ENCODE peak calls at places on chromosome 1, in four cellular contexts. T is tibial artery, W is choroid plexus epithelial cell, H is kidney. S is an unnamed sample.

GRCh38 chr1:25017436-25018109 is 87.5 kb upstream of the RUNX3 start:
- DNase-seq in T (no peak), W (peak), H (no peak), S (peak)

GRCh38 chr1:161890574-161890973 is 124.5 kb downstream of the ATF6 start:
- DNase-seq in T (no peak), W (no peak), H (peak), S (no peak)

GRCh38 chr1:191629836-191630235 is 528.4 kb upstream of the RGS18 start:
- DNase-seq in T (no peak), W (no peak), H (no peak), S (no peak)

GRCh38 chr1:150409504-150410362 is 45.8 kb downstream of the RPRD2 start:
- DNase-seq in T (no peak), W (no peak), H (no peak), S (no peak)

GRCh38 chr1:57770236-57770635 is 346.4 kb upstream of the DAB1 start:
- DNase-seq in T (no peak), W (no peak), H (no peak), S (no peak)

GRCh38 chr1:168774241-168774640 is 45.2 kb upstream of the DPT start:
- DNase-seq in T (no peak), W (peak), H (no peak), S (no peak)

GRCh38 chr1:6222644-6223043 is 13.1 kb downstream of the ICMT start:
- DNase-seq in T (no peak), W (no peak), H (no peak), S (no peak)

GRCh38 chr1:244918422-244919319 is 54.3 kb upstream of the HNRNPU start:
- DNase-seq in T (no peak), W (peak), H (peak), S (no peak)

GRCh38 chr1:15341634-15342375 is 67.9 kb upstream of the EFHD2 start:
- DNase-seq in T (no peak), W (peak), H (no peak), S (peak)

GRCh38 chr1:223748405-223748772 is 36.0 kb downstream of the CAPN2 start:
- DNase-seq in T (no peak), W (peak), H (no peak), S (peak)

GRCh38 chr1:81237531-81238528 is 562.9 kb upstream of the ADGRL2 start:
- DNase-seq in T (no peak), W (peak), H (no peak), S (no peak)

GRCh38 chr1:54253480-54253879 is 53.5 kb downstream of the MRPL37 start:
- DNase-seq in T (peak), W (peak), H (peak), S (peak)

GRCh38 chr1:55931272-55931940 is 648.0 kb downstream of the PLPP3 start:
- DNase-seq in T (no peak), W (peak), H (no peak), S (peak)

GRCh38 chr1:113153116-113153803 is 80.3 kb downstream of the LRIG2 start:
- DNase-seq in T (no peak), W (no peak), H (no peak), S (no peak)

DNA sequence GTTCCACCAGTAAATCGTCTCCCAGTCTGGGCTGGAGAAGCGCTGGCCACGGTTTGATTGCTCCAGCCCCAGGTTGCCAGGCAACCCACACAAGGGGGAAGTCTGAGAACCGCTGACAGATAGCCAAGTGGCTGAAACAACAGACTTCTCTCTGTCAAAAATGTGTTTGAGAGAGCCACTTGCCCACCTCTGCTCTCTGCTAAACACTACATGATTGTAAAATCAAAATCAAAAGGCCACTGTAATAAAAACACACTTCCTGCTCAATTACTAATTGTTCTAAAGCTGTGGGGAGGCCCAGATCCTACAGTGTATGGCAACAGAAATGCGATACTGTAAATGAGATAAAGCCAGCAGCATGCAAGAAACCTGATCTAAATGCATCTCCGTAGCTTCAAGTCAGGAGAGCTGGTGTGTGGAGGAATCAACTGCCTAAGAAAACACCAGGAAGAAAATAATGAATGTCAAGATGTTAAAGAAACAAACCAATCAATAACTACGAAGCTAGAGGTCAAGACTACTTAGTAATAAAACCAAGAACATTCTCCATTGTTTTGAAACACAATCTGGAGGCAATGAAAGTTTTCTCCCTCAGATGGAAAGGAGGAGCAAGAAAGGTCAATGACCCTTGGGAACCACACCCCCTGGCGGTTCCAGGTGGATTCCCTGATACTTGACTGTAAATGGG is 121.2 kb downstream of the SLC45A1 start:
- DNase-seq in T (peak), W (peak), H (peak), S (peak)
- TF ChIP-seq CTCF in T (no peak), W (peak), H (no peak), S (peak)

DNA sequence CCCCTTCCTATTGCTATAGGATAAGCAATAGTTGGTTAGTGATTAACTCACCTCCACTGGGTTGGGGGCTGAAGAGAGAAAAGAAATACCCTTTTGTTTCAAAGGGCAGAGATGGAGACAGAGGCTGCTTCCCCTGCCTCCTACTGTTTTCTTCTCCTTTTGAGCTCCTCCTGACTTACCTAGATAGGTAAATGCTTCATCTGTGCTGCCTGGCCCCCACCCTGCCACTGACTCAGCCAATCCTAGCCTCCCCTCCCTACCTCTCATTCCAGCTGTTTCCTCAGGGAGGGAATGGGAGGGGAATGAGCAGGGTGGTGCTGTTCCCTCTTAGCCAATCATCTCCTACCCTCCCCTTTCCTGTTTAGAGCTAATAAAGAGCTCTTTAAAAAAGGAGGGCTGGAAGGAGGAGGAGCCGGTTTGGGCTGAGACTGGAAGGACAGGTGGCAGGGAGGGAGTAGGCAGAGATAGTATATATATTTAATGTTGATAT is at the start of gene C1orf116:
- DNase-seq in T (no peak), W (no peak), H (peak), S (no peak)
- H3K4me3 ChIP-seq in T (no peak), W (no peak), H (peak), S (no peak)

DNA sequence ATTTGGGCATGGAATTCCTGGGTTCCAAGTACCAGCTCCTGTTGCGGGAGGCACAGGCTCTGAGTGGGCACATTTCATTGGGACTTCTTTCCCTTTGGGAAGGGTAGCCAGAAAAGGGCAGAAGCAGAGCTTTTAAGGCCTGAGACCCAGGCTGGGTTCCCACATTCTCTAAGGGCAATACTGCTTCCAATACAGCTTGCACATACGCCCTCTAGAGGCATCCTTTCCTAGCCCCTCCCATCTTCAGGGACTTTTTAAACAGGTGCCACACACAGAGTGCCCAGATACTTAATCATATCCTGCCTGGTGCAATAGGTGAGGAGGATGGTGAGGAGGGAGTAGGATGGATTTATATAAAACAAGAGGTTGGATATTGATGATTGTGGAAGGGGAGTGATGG is 5.7 kb downstream of the GPR88 start:
- DNase-seq in T (no peak), W (no peak), H (no peak), S (no peak)
- TF ChIP-seq CTCF in T (no peak), W (peak), H (no peak), S (peak)

GRCh38 chr1:59391216-59392179 is 94.6 kb downstream of the FGGY start:
- DNase-seq in T (no peak), W (no peak), H (no peak), S (no peak)

GRCh38 chr1:59390307-59390706 is 93.4 kb downstream of the FGGY start:
- DNase-seq in T (no peak), W (no peak), H (no peak), S (no peak)

GRCh38 chr1:59394706-59395417 is 98.0 kb downstream of the FGGY start:
- DNase-seq in T (no peak), W (no peak), H (no peak), S (no peak)

GRCh38 chr1:59396387-59396786 is 99.5 kb downstream of the FGGY start:
- DNase-seq in T (no peak), W (no peak), H (no peak), S (no peak)

GRCh38 chr1:59393211-59394180 is 96.6 kb downstream of the FGGY start:
- DNase-seq in T (peak), W (peak), H (peak), S (peak)
- H3K4me3 ChIP-seq in T (no peak), W (peak), H (no peak), S (no peak)